ENCODE peak calls at places on chromosome 9, in four cellular contexts. One of them, this sample, is unnamed.

GRCh38 chr9:81266674-81267073 is 422.7 kb downstream of the TLE1 start:
- DNase-seq in fibroblast of villous mesenchyme: peak; percentile 28
- DNase-seq in HFF-Myc: no peak
- DNase-seq in fibroblast of the aortic adventitia: peak; percentile 2
- DNase-seq in this sample: peak; percentile 76

GRCh38 chr9:16191237-16191636 is 638.4 kb downstream of the CCDC171 start:
- DNase-seq in fibroblast of the aortic adventitia: peak; percentile 56
- DNase-seq in fibroblast of villous mesenchyme: peak; percentile 77
- DNase-seq in HFF-Myc: no peak
- DNase-seq in this sample: peak; percentile 46

GRCh38 chr9:91164724-91165520 is 196.8 kb downstream of the AUH start:
- DNase-seq in fibroblast of villous mesenchyme: peak; percentile 99
- DNase-seq in HFF-Myc: peak; percentile 92
- DNase-seq in fibroblast of the aortic adventitia: peak; percentile 96
- DNase-seq in this sample: peak; percentile 97

GRCh38 chr9:99845063-99845462 is 23.4 kb downstream of the NR4A3 start:
- DNase-seq in HFF-Myc: no peak
- DNase-seq in fibroblast of villous mesenchyme: no peak
- DNase-seq in fibroblast of the aortic adventitia: no peak
- DNase-seq in this sample: no peak

GRCh38 chr9:122498883-122499288 is 11.7 kb upstream of the OR1J2 start:
- DNase-seq in fibroblast of villous mesenchyme: peak; percentile 60
- DNase-seq in HFF-Myc: peak; percentile 61
- DNase-seq in fibroblast of the aortic adventitia: peak; percentile 58
- DNase-seq in this sample: peak; percentile 59

GRCh38 chr9:37574241-37574721 is 1.9 kb downstream of the FBXO10 start:
- DNase-seq in fibroblast of villous mesenchyme: peak; percentile 85
- DNase-seq in HFF-Myc: no peak
- DNase-seq in fibroblast of the aortic adventitia: peak; percentile 45
- DNase-seq in this sample: peak; percentile 57

GRCh38 chr9:132878695-132879064 is at the start of gene SPACA9:
- DNase-seq in HFF-Myc: no peak
- DNase-seq in fibroblast of the aortic adventitia: peak; percentile 45
- DNase-seq in fibroblast of villous mesenchyme: peak; percentile 52
- DNase-seq in this sample: peak; percentile 33

GRCh38 chr9:38319496-38320173 is 72.9 kb upstream of the ALDH1B1 start:
- DNase-seq in HFF-Myc: no peak
- DNase-seq in fibroblast of the aortic adventitia: peak; percentile 6
- DNase-seq in fibroblast of villous mesenchyme: no peak
- DNase-seq in this sample: no peak

GRCh38 chr9:6355728-6356127 is 27.6 kb downstream of the TPD52L3 start:
- DNase-seq in fibroblast of villous mesenchyme: peak; percentile 47
- DNase-seq in HFF-Myc: peak; percentile 4
- DNase-seq in fibroblast of the aortic adventitia: peak; percentile 68
- DNase-seq in this sample: peak; percentile 80

GRCh38 chr9:126299706-126300276 is 26.8 kb upstream of the MVB12B start:
- DNase-seq in HFF-Myc: no peak
- DNase-seq in fibroblast of villous mesenchyme: peak; percentile 6
- DNase-seq in fibroblast of the aortic adventitia: peak; percentile 17
- DNase-seq in this sample: peak; percentile 9

GRCh38 chr9:15763371-15763770 is 210.5 kb downstream of the CCDC171 start:
- DNase-seq in HFF-Myc: no peak
- DNase-seq in fibroblast of the aortic adventitia: no peak
- DNase-seq in fibroblast of villous mesenchyme: no peak
- DNase-seq in this sample: no peak

GRCh38 chr9:128324401-128324800 is 1.8 kb downstream of the COQ4 start:
- DNase-seq in fibroblast of villous mesenchyme: no peak
- DNase-seq in HFF-Myc: no peak
- DNase-seq in fibroblast of the aortic adventitia: no peak
- DNase-seq in this sample: no peak

GRCh38 chr9:124769451-124770358 is 1.4 kb downstream of the NR6A1 start:
- DNase-seq in fibroblast of the aortic adventitia: no peak
- DNase-seq in fibroblast of villous mesenchyme: peak; percentile 42
- DNase-seq in HFF-Myc: no peak
- DNase-seq in this sample: no peak

GRCh38 chr9:123338710-123339665 is 17.0 kb upstream of the CRB2 start:
- DNase-seq in fibroblast of villous mesenchyme: peak; percentile 53
- DNase-seq in fibroblast of the aortic adventitia: no peak
- DNase-seq in HFF-Myc: no peak
- DNase-seq in this sample: no peak

GRCh38 chr9:115672477-115673316 is 480.9 kb upstream of the PAPPA start:
- DNase-seq in fibroblast of the aortic adventitia: peak; percentile 99
- DNase-seq in fibroblast of villous mesenchyme: peak; percentile 97
- DNase-seq in HFF-Myc: peak; percentile 84
- DNase-seq in this sample: peak; percentile 97

GRCh38 chr9:136095028-136095494 is at the start of gene NACC2:
- DNase-seq in HFF-Myc: no peak
- DNase-seq in fibroblast of villous mesenchyme: peak; percentile 68
- DNase-seq in fibroblast of the aortic adventitia: peak; percentile 45
- DNase-seq in this sample: peak; percentile 53
- H3K4me3 ChIP-seq in HFF-Myc: peak within 1 kb of the TSS; percentile 73
- H3K4me3 ChIP-seq in fibroblast of villous mesenchyme: peak within 1 kb of the TSS; percentile 60
- H3K4me3 ChIP-seq in fibroblast of the aortic adventitia: peak within 1 kb of the TSS; percentile 75
- H3K4me3 ChIP-seq in this sample: peak within 1 kb of the TSS; percentile 65

GRCh38 chr9:134550584-134550983 is 91.0 kb upstream of the COL5A1 start:
- DNase-seq in HFF-Myc: no peak
- DNase-seq in fibroblast of villous mesenchyme: no peak
- DNase-seq in fibroblast of the aortic adventitia: no peak
- DNase-seq in this sample: no peak
- TF ChIP-seq CTCF in HFF-Myc: no peak
- TF ChIP-seq CTCF in fibroblast of villous mesenchyme: peak; percentile 10
- TF ChIP-seq CTCF in fibroblast of the aortic adventitia: no peak
- TF ChIP-seq CTCF in this sample: no peak

GRCh38 chr9:129486496-129487306 is 134.2 kb downstream of the C9orf50 start:
- DNase-seq in fibroblast of villous mesenchyme: peak; percentile 60
- DNase-seq in fibroblast of the aortic adventitia: peak; percentile 90
- DNase-seq in HFF-Myc: no peak
- DNase-seq in this sample: peak; percentile 85

GRCh38 chr9:129485140-129485758 is 135.7 kb downstream of the C9orf50 start:
- DNase-seq in HFF-Myc: no peak
- DNase-seq in fibroblast of the aortic adventitia: no peak
- DNase-seq in fibroblast of villous mesenchyme: no peak
- DNase-seq in this sample: no peak

GRCh38 chr9:129487307-129487657 is 133.6 kb downstream of the C9orf50 start:
- DNase-seq in fibroblast of the aortic adventitia: no peak
- DNase-seq in fibroblast of villous mesenchyme: no peak
- DNase-seq in HFF-Myc: no peak
- DNase-seq in this sample: peak; percentile 22

GRCh38 chr9:129489838-129490582 is 130.9 kb downstream of the C9orf50 start:
- DNase-seq in fibroblast of the aortic adventitia: peak; percentile 69
- DNase-seq in HFF-Myc: no peak
- DNase-seq in fibroblast of villous mesenchyme: peak; percentile 75
- DNase-seq in this sample: peak; percentile 71

GRCh38 chr9:129487658-129488483 is 133.0 kb downstream of the C9orf50 start:
- DNase-seq in HFF-Myc: no peak
- DNase-seq in fibroblast of villous mesenchyme: peak; percentile 64
- DNase-seq in fibroblast of the aortic adventitia: peak; percentile 69
- DNase-seq in this sample: peak; percentile 71
- H3K4me3 ChIP-seq in HFF-Myc: peak overlapping the region; percentile 23
- H3K4me3 ChIP-seq in fibroblast of villous mesenchyme: peak overlapping the region; percentile 48
- H3K4me3 ChIP-seq in fibroblast of the aortic adventitia: peak overlapping the region; percentile 46
- H3K4me3 ChIP-seq in this sample: peak overlapping the region; percentile 19

GRCh38 chr9:131008909-131009618 is at the start of gene LAMC3:
- DNase-seq in fibroblast of villous mesenchyme: no peak
- DNase-seq in HFF-Myc: no peak
- DNase-seq in fibroblast of the aortic adventitia: no peak
- DNase-seq in this sample: no peak
- TF ChIP-seq CTCF in fibroblast of villous mesenchyme: peak; percentile 46
- TF ChIP-seq CTCF in HFF-Myc: peak; percentile 63
- TF ChIP-seq CTCF in fibroblast of the aortic adventitia: peak; percentile 49
- TF ChIP-seq CTCF in this sample: peak; percentile 5

This sample was measured in fibroblast of mammary gland.